ENCODE peak calls at places on chromosome 1, in four cellular contexts. K is IMR-90, S is spleen, T is thyroid gland. I is an unnamed sample.
A peak's percentile ranks its signal among the peaks of the same experiment; 100 is the strongest.

GRCh38 chr1:62689524-62689923 is 1.3 kb upstream of the DOCK7 start:
- DNase-seq in S (no peak), K (peak; percentile 91), T (no peak), I (no peak)

GRCh38 chr1:1157914-1158710 is 15.6 kb upstream of the TTLL10 start:
- DNase-seq in T (peak; percentile 58), K (no peak), S (no peak), I (peak; percentile 79)

GRCh38 chr1:237670296-237670695 is 220.4 kb downstream of the ZP4 start:
- DNase-seq in T (no peak), K (no peak), S (no peak), I (no peak)

GRCh38 chr1:87240661-87241285 is 87.9 kb upstream of the LMO4 start:
- DNase-seq in K (no peak), T (no peak), S (no peak), I (no peak)

GRCh38 chr1:221200464-221200863 is 321.2 kb downstream of the HLX start:
- DNase-seq in S (no peak), K (no peak), T (no peak), I (no peak)

GRCh38 chr1:230310381-230311163 is 115.6 kb downstream of the PGBD5 start:
- DNase-seq in K (peak; percentile 68), T (peak; percentile 80), S (peak; percentile 89), I (peak; percentile 89)

GRCh38 chr1:156475568-156476500 is 24.7 kb downstream of the MEF2D start:
- DNase-seq in K (peak; percentile 99), T (no peak), S (peak; percentile 67), I (peak; percentile 99)

GRCh38 chr1:6832789-6833188 is 47.5 kb downstream of the CAMTA1 start:
- DNase-seq in S (no peak), T (peak; percentile 20), K (no peak), I (no peak)

GRCh38 chr1:27036718-27037117 is 24.1 kb upstream of the TENT5B start:
- DNase-seq in K (no peak), T (no peak), S (no peak), I (no peak)

GRCh38 chr1:92949937-92950817 is 11.1 kb downstream of the DIPK1A start:
- DNase-seq in T (no peak), S (no peak), K (peak; percentile 65), I (no peak)

GRCh38 chr1:226549937-226550670 is 1.5 kb downstream of the STUM start:
- DNase-seq in T (peak; percentile 54), K (no peak), S (no peak), I (peak; percentile 89)

GRCh38 chr1:156383023-156383422 is 14.0 kb downstream of the RHBG start:
- DNase-seq in K (peak; percentile 51), T (peak; percentile 53), S (peak; percentile 82), I (no peak)

GRCh38 chr1:64209221-64209620 is 5.8 kb downstream of the UBE2U start:
- DNase-seq in T (no peak), K (no peak), S (no peak), I (no peak)

GRCh38 chr1:211331011-211331709 is 4.5 kb downstream of the TRAF5 start:
- DNase-seq in K (peak; percentile 68), S (no peak), T (no peak), I (no peak)

GRCh38 chr1:98340511-98340910 is 321.0 kb upstream of the SNX7 start:
- DNase-seq in S (no peak), K (peak; percentile 80), T (no peak), I (no peak)

GRCh38 chr1:51922040-51922439 is 43.5 kb upstream of the NRDC start:
- DNase-seq in S (no peak), K (no peak), T (no peak), I (no peak)

GRCh38 chr1:185663771-185664296 is 70.4 kb upstream of the HMCN1 start:
- DNase-seq in T (no peak), K (no peak), S (no peak), I (no peak)

GRCh38 chr1:208158640-208159541 is 85.3 kb downstream of the PLXNA2 start:
- DNase-seq in K (no peak), S (no peak), T (no peak), I (peak; percentile 58)

GRCh38 chr1:111605553-111605952 is 14.0 kb upstream of the RAP1A start:
- DNase-seq in T (peak; percentile 37), K (peak; percentile 36), S (no peak), I (peak; percentile 84)

GRCh38 chr1:85343612-85344255 is 67.3 kb upstream of the BCL10 start:
- DNase-seq in T (no peak), K (peak; percentile 82), S (no peak), I (no peak)

GRCh38 chr1:226722240-226722900 is 16.7 kb downstream of the ITPKB start:
- DNase-seq in S (no peak), K (no peak), T (no peak), I (no peak)

GRCh38 chr1:166153641-166154350 is 13.0 kb downstream of the FAM78B start:
- DNase-seq in T (no peak), S (no peak), K (no peak), I (no peak)

GRCh38 chr1:116811321-116811720 is 57.1 kb downstream of the CD2 start:
- DNase-seq in K (no peak), T (no peak), S (no peak), I (no peak)

GRCh38 chr1:83931658-83932253 is 67.2 kb downstream of the TTLL7 start:
- DNase-seq in K (peak; percentile 60), T (peak; percentile 6), S (no peak), I (no peak)

GRCh38 chr1:109613396-109614147 is 5.8 kb downstream of the GNAT2 start:
- DNase-seq in K (peak; percentile 76), S (no peak), T (no peak), I (no peak)

GRCh38 chr1:51093566-51093965 is 8.5 kb upstream of the C1orf185 start:
- DNase-seq in K (peak; percentile 3), S (no peak), T (no peak), I (no peak)

GRCh38 chr1:153494976-153495535 is 34.6 kb upstream of the S100A7 start:
- DNase-seq in T (peak; percentile 52), S (peak; percentile 92), K (peak; percentile 52), I (peak; percentile 84)

GRCh38 chr1:70360321-70360720 is 5.8 kb upstream of the ANKRD13C start:
- DNase-seq in K (no peak), S (no peak), T (no peak), I (no peak)

GRCh38 chr1:167439301-167439988 is 78.9 kb downstream of the CD247 start:
- DNase-seq in T (peak; percentile 19), S (no peak), K (peak; percentile 28), I (no peak)

DNA sequence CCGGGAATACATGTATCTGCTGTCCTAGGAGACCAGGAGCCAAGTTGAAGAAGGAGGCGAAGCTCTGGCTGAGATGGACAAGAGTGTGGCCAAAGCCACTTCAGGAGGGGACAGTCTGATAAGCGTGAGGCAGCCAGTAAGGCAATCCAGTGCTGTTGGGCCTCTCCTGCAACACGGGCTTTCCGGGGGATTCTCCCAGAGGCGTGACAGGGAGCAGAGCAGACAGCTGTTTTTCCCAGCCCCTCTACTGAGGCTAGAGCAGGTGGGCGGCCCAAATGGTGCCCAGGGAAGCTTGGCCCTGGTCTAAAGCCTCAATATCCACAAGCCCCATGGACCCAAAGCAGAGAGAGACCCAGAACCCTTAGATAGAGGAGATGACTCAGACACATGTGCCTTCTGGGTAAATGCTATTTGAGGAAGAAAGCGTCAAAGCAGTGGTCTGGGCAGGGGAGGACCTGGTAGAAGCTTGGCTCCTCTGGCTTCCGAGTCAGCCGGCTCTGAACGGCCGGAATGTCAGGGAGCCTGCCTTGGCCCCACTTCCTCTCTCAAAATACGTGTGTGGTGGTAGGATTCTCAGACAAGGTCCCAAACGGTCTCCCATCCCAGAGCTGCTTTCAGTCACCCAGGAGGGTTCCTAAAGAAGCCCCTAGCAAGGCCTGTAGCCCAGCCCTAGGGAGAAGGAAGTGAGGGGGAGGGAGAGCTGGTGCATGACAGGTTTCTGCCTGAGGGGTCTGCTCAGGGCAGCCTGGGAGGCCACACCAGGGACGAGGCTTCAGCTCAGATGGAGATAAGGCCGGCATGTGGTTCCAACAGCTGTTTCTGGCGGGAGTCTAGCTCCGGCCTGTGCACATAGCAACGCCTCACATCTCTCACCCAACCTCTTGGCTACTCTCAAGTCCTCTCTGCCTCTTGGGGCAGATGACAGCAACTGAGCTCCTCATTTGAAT is 28.9 kb downstream of the PIK3C2B start:
- DNase-seq in S (no peak), K (no peak), T (no peak), I (no peak)
- TF ChIP-seq POLR2A in S (no peak), K (no peak), T (no peak), I (no peak)

DNA sequence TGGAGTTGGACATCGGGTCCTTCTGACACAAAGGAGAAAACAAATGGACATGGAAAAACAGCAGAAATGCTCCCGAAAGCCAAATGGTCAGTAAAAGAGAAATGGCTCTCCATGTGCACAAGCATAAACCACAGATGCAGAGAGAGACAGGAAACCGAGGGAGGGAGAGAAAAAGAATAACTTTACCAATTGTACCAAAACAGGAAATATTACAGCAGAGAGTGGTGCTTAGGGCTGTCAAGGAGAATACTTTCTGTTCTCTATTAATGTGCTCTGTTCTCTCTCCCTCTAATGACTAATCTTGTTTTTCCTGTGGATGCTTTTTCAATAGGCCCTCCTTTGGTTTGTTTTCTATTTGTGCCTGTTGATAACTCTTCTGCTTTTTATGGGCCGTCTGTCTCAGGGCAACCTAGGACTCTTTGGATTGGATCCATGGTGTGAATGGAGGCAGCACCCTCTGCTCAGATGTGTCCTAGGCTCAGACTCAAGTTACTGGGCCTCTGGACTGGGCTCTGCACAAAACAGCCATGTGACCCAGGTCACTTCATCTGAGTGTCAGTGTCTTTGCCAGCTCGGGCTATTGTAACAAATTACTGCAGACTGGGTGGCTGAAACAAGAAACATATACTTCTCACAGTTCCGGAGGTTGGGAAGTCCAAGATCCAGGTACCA is 663.0 kb downstream of the NPHP4 start:
- DNase-seq in S (no peak), T (peak; percentile 68), K (no peak), I (no peak)
- H3K9me3 ChIP-seq in S (no peaks in the 10 kb centered on the region), T (no peaks in the 10 kb centered on the region), K (peaks cover 38% of the 10 kb centered on the region), I (no peaks in the 10 kb centered on the region)

DNA sequence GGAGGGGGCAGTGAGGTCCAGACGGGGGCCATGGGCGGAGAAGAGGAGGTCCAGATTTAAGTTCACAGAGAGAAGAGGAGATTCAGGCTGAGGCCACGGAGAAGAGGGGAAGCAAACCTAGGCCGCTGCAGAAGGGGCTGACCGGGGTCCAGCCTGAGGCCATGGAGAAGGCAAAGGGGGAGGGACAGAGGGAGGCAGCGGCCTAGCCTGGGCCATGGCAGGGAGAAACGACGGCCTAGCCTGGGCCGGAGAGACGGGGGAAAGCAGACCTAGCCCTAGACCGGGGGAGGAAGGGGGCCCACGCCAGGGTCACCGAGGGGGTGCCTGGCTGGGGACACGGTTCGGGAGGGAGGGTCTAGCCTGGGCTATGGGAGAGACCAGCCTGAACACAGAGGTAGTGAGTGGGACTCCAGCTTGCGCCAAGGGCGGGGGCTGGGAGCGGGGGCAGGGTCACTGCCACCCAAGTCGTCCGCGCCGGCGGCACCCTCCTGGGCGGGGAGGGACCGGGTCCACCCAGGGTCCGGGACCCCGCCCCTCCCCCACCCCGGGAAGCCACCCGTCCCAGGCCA is 462 bp downstream of the CAPZB start:
- DNase-seq in T (no peak), K (no peak), S (no peak), I (peak; percentile 76)
- TF ChIP-seq POLR2A in T (no peak), K (no peak), S (no peak), I (no peak)

GRCh38 chr1:2874207-2875165 is 73.0 kb upstream of the TTC34 start:
- DNase-seq in K (no peak), T (no peak), S (no peak), I (no peak)
- H3K9me3 ChIP-seq in K (peaks cover 82% of the 10 kb centered on the region), T (no peaks in the 10 kb centered on the region), S (peaks cover 8% of the 10 kb centered on the region), I (peaks cover 16% of the 10 kb centered on the region)

GRCh38 chr1:21439721-21440629 is at the start of gene NBPF3:
- DNase-seq in T (peak; percentile 94), S (peak; percentile 96), K (peak; percentile 69), I (peak; percentile 94)
- TF ChIP-seq POLR2A in T (peak; percentile 58), S (no peak), K (no peak), I (no peak)